ENCODE peak calls at places on chromosome 3, in nine cellular contexts. I is psoas muscle, L is AG09309, D is NB4, P is coronary artery, S is esophagus muscularis mucosa, O is fibroblast of villous mesenchyme, U is GM23338, W is spleen. R is an unnamed sample.

GRCh38 chr3:72606005-72606800 is 242.0 kb downstream of the SHQ1 start:
- DNase-seq in I (no peak), L (no peak), D (no peak), P (no peak), S (no peak), O (no peak), U (no peak), W (no peak), R (no peak)

GRCh38 chr3:124818398-124819150 is 68.6 kb downstream of the ITGB5 start:
- DNase-seq in I (no peak), L (no peak), D (no peak), P (no peak), S (no peak), O (peak), U (no peak), W (no peak), R (no peak)

GRCh38 chr3:101963902-101964362 is 114.6 kb downstream of the NFKBIZ start:
- DNase-seq in I (no peak), L (peak), D (no peak), P (no peak), S (no peak), O (peak), U (no peak), W (no peak), R (no peak)

GRCh38 chr3:127153506-127153815 is 39.5 kb upstream of the PRR23E start:
- DNase-seq in I (peak), L (no peak), D (no peak), P (no peak), S (no peak), O (no peak), U (no peak), W (peak), R (no peak)

GRCh38 chr3:160092760-160093159 is 104.1 kb downstream of the IL12A start:
- DNase-seq in I (no peak), L (no peak), D (no peak), P (peak), S (no peak), O (no peak), U (no peak), W (no peak), R (no peak)

GRCh38 chr3:119207512-119207875 is 33.2 kb downstream of the B4GALT4 start:
- DNase-seq in I (no peak), L (no peak), D (no peak), P (no peak), S (no peak), O (no peak), U (no peak), W (no peak), R (no peak)

GRCh38 chr3:151216641-151217040 is 13.6 kb upstream of the GPR171 start:
- DNase-seq in I (no peak), L (no peak), D (no peak), P (no peak), S (no peak), O (peak), U (no peak), W (no peak), R (no peak)

GRCh38 chr3:161295325-161295724 is 74.2 kb downstream of the NMD3 start:
- DNase-seq in I (no peak), L (no peak), D (no peak), P (no peak), S (no peak), O (no peak), U (no peak), W (no peak), R (peak)

GRCh38 chr3:13277860-13278531 is 142.1 kb downstream of the NUP210 start:
- DNase-seq in I (peak), L (no peak), D (peak), P (no peak), S (no peak), O (no peak), U (no peak), W (peak), R (no peak)

GRCh38 chr3:114435733-114436132 is 141.9 kb downstream of the TIGIT start:
- DNase-seq in I (no peak), L (no peak), D (no peak), P (no peak), S (no peak), O (no peak), U (no peak), W (no peak), R (no peak)

GRCh38 chr3:162684260-162684659 is 1187.7 kb downstream of the OTOL1 start:
- DNase-seq in I (no peak), L (no peak), D (no peak), P (no peak), S (no peak), O (no peak), U (no peak), W (no peak), R (no peak)

GRCh38 chr3:187639912-187640822 is 30.0 kb downstream of the SST start:
- DNase-seq in I (no peak), L (no peak), D (no peak), P (no peak), S (no peak), O (no peak), U (no peak), W (no peak), R (no peak)

GRCh38 chr3:141147657-141148056 is 84.0 kb upstream of the PXYLP1 start:
- DNase-seq in I (no peak), L (no peak), D (no peak), P (no peak), S (no peak), O (no peak), U (peak), W (no peak), R (no peak)

GRCh38 chr3:38117748-38118420 is 19.0 kb downstream of the ACAA1 start:
- DNase-seq in I (peak), L (no peak), D (peak), P (no peak), S (no peak), O (peak), U (peak), W (peak), R (no peak)

GRCh38 chr3:2300938-2301337 is 202.3 kb downstream of the CNTN4 start:
- DNase-seq in I (no peak), L (no peak), D (no peak), P (no peak), S (no peak), O (no peak), U (no peak), W (no peak), R (no peak)

GRCh38 chr3:134432236-134432635 is 53.5 kb downstream of the ANAPC13 start:
- DNase-seq in I (no peak), L (no peak), D (no peak), P (no peak), S (no peak), O (no peak), U (no peak), W (no peak), R (no peak)

GRCh38 chr3:172367205-172368105 is 80.8 kb downstream of the GHSR start:
- DNase-seq in I (no peak), L (no peak), D (no peak), P (no peak), S (no peak), O (peak), U (no peak), W (no peak), R (no peak)

GRCh38 chr3:15462451-15462850 is 35.1 kb downstream of the EAF1 start:
- DNase-seq in I (no peak), L (no peak), D (no peak), P (no peak), S (no peak), O (no peak), U (no peak), W (no peak), R (no peak)

GRCh38 chr3:31240894-31241293 is 291.8 kb upstream of the STT3B start:
- DNase-seq in I (no peak), L (no peak), D (no peak), P (no peak), S (no peak), O (no peak), U (no peak), W (no peak), R (no peak)

GRCh38 chr3:136546718-136547117 is 205.5 kb downstream of the STAG1 start:
- DNase-seq in I (no peak), L (no peak), D (peak), P (no peak), S (no peak), O (peak), U (peak), W (no peak), R (no peak)

GRCh38 chr3:46664188-46664970 is 29.1 kb downstream of the ALS2CL start:
- DNase-seq in I (peak), L (no peak), D (no peak), P (no peak), S (no peak), O (no peak), U (no peak), W (peak), R (no peak)

GRCh38 chr3:154081305-154081704 is 39.9 kb upstream of the ARHGEF26 start:
- DNase-seq in I (no peak), L (no peak), D (no peak), P (no peak), S (no peak), O (no peak), U (no peak), W (no peak), R (no peak)

GRCh38 chr3:4680881-4681300 is 187.7 kb downstream of the ITPR1 start:
- DNase-seq in I (no peak), L (no peak), D (peak), P (no peak), S (no peak), O (no peak), U (no peak), W (no peak), R (no peak)

GRCh38 chr3:101185341-101185740 is 135.0 kb downstream of the IMPG2 start:
- DNase-seq in I (no peak), L (no peak), D (no peak), P (no peak), S (no peak), O (no peak), U (no peak), W (no peak), R (no peak)

GRCh38 chr3:72043212-72044133 is 258.5 kb upstream of the PROK2 start:
- DNase-seq in I (no peak), L (no peak), D (peak), P (no peak), S (no peak), O (peak), U (no peak), W (no peak), R (no peak)

GRCh38 chr3:197355713-197356112 is 57.3 kb upstream of the DLG1 start:
- DNase-seq in I (no peak), L (no peak), D (no peak), P (no peak), S (no peak), O (peak), U (no peak), W (no peak), R (no peak)

GRCh38 chr3:134552776-134553175 is 66.9 kb downstream of the CEP63 start:
- DNase-seq in I (no peak), L (no peak), D (no peak), P (no peak), S (no peak), O (peak), U (no peak), W (no peak), R (no peak)

GRCh38 chr3:191762323-191762960 is 301.5 kb downstream of the PYDC2 start:
- DNase-seq in I (no peak), L (peak), D (peak), P (no peak), S (no peak), O (peak), U (peak), W (no peak), R (peak)

GRCh38 chr3:72776-73175 is 123.8 kb upstream of the CHL1 start:
- DNase-seq in I (no peak), L (no peak), D (no peak), P (no peak), S (no peak), O (no peak), U (no peak), W (no peak), R (peak)

GRCh38 chr3:139491966-139492365 is 15.7 kb upstream of the RBP2 start:
- DNase-seq in I (no peak), L (no peak), D (no peak), P (no peak), S (no peak), O (no peak), U (peak), W (no peak), R (no peak)

GRCh38 chr3:14329116-14329830 is 73.1 kb upstream of the SLC6A6 start:
- DNase-seq in I (no peak), L (peak), D (peak), P (no peak), S (no peak), O (peak), U (peak), W (peak), R (peak)

GRCh38 chr3:151838574-151839312 is 24.8 kb downstream of the AADAC start:
- DNase-seq in I (no peak), L (peak), D (peak), P (no peak), S (no peak), O (peak), U (peak), W (no peak), R (no peak)

GRCh38 chr3:98986073-98986472 is 84.6 kb upstream of the DCBLD2 start:
- DNase-seq in I (no peak), L (no peak), D (no peak), P (no peak), S (no peak), O (peak), U (peak), W (no peak), R (peak)

GRCh38 chr3:128649264-128649663 is 1.4 kb downstream of the RPN1 start:
- DNase-seq in I (no peak), L (no peak), D (no peak), P (no peak), S (no peak), O (peak), U (no peak), W (no peak), R (no peak)

GRCh38 chr3:16071246-16071645 is 103.2 kb upstream of the GALNT15 start:
- DNase-seq in I (no peak), L (no peak), D (no peak), P (no peak), S (no peak), O (no peak), U (no peak), W (no peak), R (peak)

DNA sequence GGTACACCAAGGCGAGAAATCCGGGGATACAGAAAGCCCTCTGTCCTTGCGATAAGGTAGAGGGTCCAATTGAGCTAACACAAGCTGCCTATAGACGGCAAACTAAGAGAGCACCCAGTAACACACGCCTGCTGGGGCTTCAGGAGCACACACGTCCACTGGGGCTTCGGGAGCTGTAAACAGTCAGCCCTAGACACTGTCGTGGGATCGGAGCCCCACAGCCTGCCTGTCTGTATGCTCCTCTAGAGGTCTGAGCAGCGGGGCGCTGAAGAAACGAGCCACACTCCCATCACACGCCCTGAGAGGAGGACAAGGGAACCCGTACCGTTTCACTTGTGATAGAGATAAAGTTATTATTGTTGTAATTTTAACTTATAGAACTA is 486 bp downstream of the SAMMSON start:
- DNase-seq in I (no peak), L (no peak), D (no peak), P (no peak), S (no peak), O (no peak), U (peak), W (no peak), R (no peak)
- H3K4me3 ChIP-seq in I (no peak), L (no peak), D (no peak), P (peak), S (no peak), O (peak), U (no peak), W (no peak), R (no peak)

GRCh38 chr3:184193991-184194539 is 8.1 kb downstream of the ABCF3 start:
- DNase-seq in I (no peak), L (no peak), D (no peak), P (no peak), S (no peak), O (no peak), U (no peak), W (no peak), R (no peak)

GRCh38 chr3:184203526-184203925 is 17.5 kb downstream of the ABCF3 start:
- DNase-seq in I (no peak), L (no peak), D (no peak), P (no peak), S (no peak), O (no peak), U (no peak), W (no peak), R (no peak)

GRCh38 chr3:184200825-184201224 is 14.8 kb downstream of the ABCF3 start:
- DNase-seq in I (no peak), L (no peak), D (no peak), P (no peak), S (no peak), O (no peak), U (peak), W (no peak), R (no peak)

GRCh38 chr3:184196536-184196935 is 10.5 kb downstream of the ABCF3 start:
- DNase-seq in I (no peak), L (no peak), D (no peak), P (no peak), S (no peak), O (no peak), U (no peak), W (no peak), R (no peak)

DNA sequence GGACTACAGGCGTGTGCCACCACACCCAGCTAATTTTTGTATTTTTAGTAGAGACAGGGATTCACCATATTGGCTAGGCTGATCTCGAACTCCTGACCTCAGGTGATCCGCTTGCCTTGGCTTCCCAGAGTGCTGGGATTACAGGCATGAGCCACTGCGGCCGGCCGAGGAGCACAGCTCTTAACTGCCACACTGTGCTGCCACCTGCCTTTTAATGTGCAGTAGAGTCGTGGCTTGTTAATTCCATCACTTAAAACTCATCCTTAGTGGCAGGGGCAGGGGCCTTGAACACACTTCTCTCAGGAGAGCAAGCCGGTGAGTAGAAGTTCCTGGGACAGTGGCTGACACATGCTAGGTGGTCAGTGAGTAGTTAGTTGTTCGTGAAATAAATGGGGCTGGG is 12.5 kb downstream of the ABCF3 start:
- DNase-seq in I (no peak), L (no peak), D (no peak), P (no peak), S (no peak), O (no peak), U (no peak), W (no peak), R (no peak)
- TF ChIP-seq CTCF in I (no peak), L (no peak), D (no peak), P (no peak), S (no peak), O (no peak), U (no peak), W (no peak), R (no peak)

GRCh38 chr3:55305714-55306485 is 181.2 kb downstream of the WNT5A start:
- DNase-seq in I (peak), L (no peak), D (no peak), P (no peak), S (no peak), O (peak), U (no peak), W (no peak), R (no peak)
- H3K4me3 ChIP-seq in I (no peak), L (no peak), D (no peak), P (no peak), S (no peak), O (no peak), U (no peak), W (no peak), R (no peak)

DNA sequence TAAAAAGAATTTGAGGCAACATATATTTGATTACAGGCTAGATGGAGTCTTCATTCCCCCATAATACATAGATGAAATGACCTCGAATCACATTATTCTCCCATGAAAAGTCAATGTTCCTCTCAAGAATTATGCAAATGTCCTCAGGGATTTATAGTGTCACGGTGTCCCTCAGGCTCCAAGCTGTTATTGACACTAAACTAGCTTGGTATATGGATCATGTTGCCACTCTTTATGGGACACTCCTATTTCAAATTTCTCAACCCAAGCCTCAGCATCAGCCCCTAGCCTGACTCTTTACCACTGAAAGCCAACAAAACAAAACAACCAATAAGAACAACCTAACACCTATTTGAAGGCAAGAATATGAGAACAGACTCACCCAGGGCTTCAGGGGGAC is 139.8 kb downstream of the TPRG1 start:
- DNase-seq in I (no peak), L (no peak), D (no peak), P (no peak), S (no peak), O (no peak), U (no peak), W (no peak), R (no peak)
- TF ChIP-seq CTCF in I (no peak), L (no peak), D (no peak), P (no peak), S (no peak), O (no peak), U (no peak), W (no peak), R (no peak)